ENCODE peak calls at places on chromosomes 16 and 17, in six cellular contexts. S is CD4-positive, CD25-positive, alpha-beta regulatory T cell; M is body of pancreas; B is stimulated activated CD4-positive, alpha-beta T cell treated with anti-CD3 and anti-CD28 coated beads, Interleukin-15, amount 100 ng/mL, for 1 hour; D is NCI-H2029; L is T1000. Q is an unnamed sample.

GRCh38 chr16:88481851-88482250 is 28.8 kb downstream of the ZFPM1 start:
- DNase-seq in S (no peak), M (no peak), B (no peak), D (no peak), L (no peak), Q (no peak)

GRCh38 chr17:5138616-5139453 is 23.0 kb downstream of the USP6 start:
- DNase-seq in S (no peak), M (no peak), B (no peak), D (no peak), L (no peak), Q (no peak)

GRCh38 chr17:38511126-38512108 is 83.2 kb downstream of the ARHGAP23 start:
- DNase-seq in S (no peak), M (no peak), B (no peak), D (no peak), L (no peak), Q (peak)

GRCh38 chr17:81665205-81666091 is 957 bp downstream of the OXLD1 start:
- DNase-seq in S (no peak), M (peak), B (peak), D (no peak), L (no peak), Q (no peak)

GRCh38 chr17:1082579-1082978 is 85.7 kb downstream of the TIMM22 start:
- DNase-seq in S (no peak), M (peak), B (no peak), D (no peak), L (no peak), Q (no peak)

GRCh38 chr17:59671386-59671785 is 35.8 kb downstream of the PTRH2 start:
- DNase-seq in S (no peak), M (no peak), B (no peak), D (no peak), L (no peak), Q (no peak)

GRCh38 chr16:11610121-11610505 is 23.4 kb upstream of the LITAF start:
- DNase-seq in S (no peak), M (no peak), B (no peak), D (no peak), L (no peak), Q (no peak)

GRCh38 chr16:55773859-55774549 is 58.9 kb downstream of the CES1 start:
- DNase-seq in S (no peak), M (no peak), B (no peak), D (no peak), L (no peak), Q (peak)

GRCh38 chr16:23375643-23376042 is 73.5 kb downstream of the SCNN1B start:
- DNase-seq in S (no peak), M (no peak), B (no peak), D (no peak), L (no peak), Q (no peak)

GRCh38 chr17:76845524-76845923 is 22.7 kb upstream of the MGAT5B start:
- DNase-seq in S (no peak), M (no peak), B (no peak), D (no peak), L (no peak), Q (no peak)

GRCh38 chr17:75036643-75037268 is 10.0 kb downstream of the ATP5PD start:
- DNase-seq in S (peak), M (peak), B (peak), D (peak), L (no peak), Q (no peak)

GRCh38 chr17:10396529-10397163 is 23.8 kb upstream of the MYH13 start:
- DNase-seq in S (no peak), M (no peak), B (no peak), D (no peak), L (no peak), Q (no peak)

GRCh38 chr17:36030949-36031348 is 13.2 kb upstream of the CCL23 start:
- DNase-seq in S (no peak), M (no peak), B (no peak), D (no peak), L (no peak), Q (no peak)

GRCh38 chr16:21026846-21027245 is 123.8 kb downstream of the DNAH3 start:
- DNase-seq in S (no peak), M (no peak), B (no peak), D (no peak), L (no peak), Q (no peak)

GRCh38 chr17:32610943-32611342 is 124.2 kb downstream of the CDK5R1 start:
- DNase-seq in S (no peak), M (no peak), B (no peak), D (no peak), L (no peak), Q (no peak)

GRCh38 chr16:73565263-73565662 is 517.3 kb upstream of the ZFHX3 start:
- DNase-seq in S (no peak), M (no peak), B (no peak), D (no peak), L (no peak), Q (no peak)

GRCh38 chr17:332558-333322 is 19.9 kb downstream of the RPH3AL start:
- DNase-seq in S (no peak), M (peak), B (no peak), D (no peak), L (no peak), Q (peak)

GRCh38 chr17:82198092-82198491 is 14.6 kb downstream of the CCDC57 start:
- DNase-seq in S (no peak), M (no peak), B (no peak), D (no peak), L (no peak), Q (no peak)

GRCh38 chr17:80829166-80829813 is 162.4 kb upstream of the CHMP6 start:
- DNase-seq in S (no peak), M (no peak), B (no peak), D (no peak), L (no peak), Q (no peak)

GRCh38 chr17:30429155-30429554 is 48.1 kb upstream of the GOSR1 start:
- DNase-seq in S (no peak), M (no peak), B (no peak), D (no peak), L (no peak), Q (no peak)

GRCh38 chr17:57948555-57949420 is 6.4 kb downstream of the CUEDC1 start:
- DNase-seq in S (no peak), M (no peak), B (no peak), D (no peak), L (peak), Q (peak)

GRCh38 chr17:17508641-17509591 is 12.7 kb upstream of the RASD1 start:
- DNase-seq in S (no peak), M (peak), B (no peak), D (no peak), L (no peak), Q (no peak)

GRCh38 chr16:20382202-20382948 is 22.2 kb downstream of the PDILT start:
- DNase-seq in S (no peak), M (no peak), B (no peak), D (no peak), L (no peak), Q (no peak)

GRCh38 chr17:50326831-50327364 is 19.0 kb upstream of the XYLT2 start:
- DNase-seq in S (no peak), M (no peak), B (no peak), D (no peak), L (no peak), Q (peak)

GRCh38 chr16:83233153-83233552 is 574.6 kb upstream of the HSBP1 start:
- DNase-seq in S (no peak), M (no peak), B (no peak), D (no peak), L (no peak), Q (peak)

GRCh38 chr17:53391197-53391596 is 431.5 kb upstream of the KIF2B start:
- DNase-seq in S (no peak), M (no peak), B (no peak), D (no peak), L (no peak), Q (no peak)

GRCh38 chr16:68075980-68076379 is 9.2 kb upstream of the NFATC3 start:
- DNase-seq in S (no peak), M (no peak), B (no peak), D (no peak), L (no peak), Q (no peak)

GRCh38 chr17:81158688-81159590 is 6.4 kb upstream of the PVALEF start:
- DNase-seq in S (no peak), M (no peak), B (no peak), D (no peak), L (no peak), Q (no peak)

GRCh38 chr17:48442819-48443218 is 12.8 kb upstream of the SKAP1 start:
- DNase-seq in S (no peak), M (no peak), B (no peak), D (no peak), L (no peak), Q (peak)